ENCODE peak calls at places on chromosomes 11 and 22, in five cellular contexts. One of them, this sample, is unnamed.

GRCh38 chr11:93904711-93905110 is 54.3 kb upstream of the VSTM5 start:
- DNase-seq in vagina: no peak
- DNase-seq in GM23248: no peak
- DNase-seq in right atrium auricular region: no peak
- DNase-seq in effector memory CD4-positive, alpha-beta T cell: no peak
- DNase-seq in this sample: no peak

GRCh38 chr11:118014022-118014421 is 27.8 kb downstream of the IL10RA start:
- DNase-seq in vagina: no peak
- DNase-seq in GM23248: no peak
- DNase-seq in right atrium auricular region: no peak
- DNase-seq in effector memory CD4-positive, alpha-beta T cell: no peak
- DNase-seq in this sample: no peak

GRCh38 chr11:83272627-83273026 is 13.5 kb downstream of the CCDC90B start:
- DNase-seq in vagina: no peak
- DNase-seq in GM23248: peak; percentile 89
- DNase-seq in right atrium auricular region: no peak
- DNase-seq in effector memory CD4-positive, alpha-beta T cell: no peak
- DNase-seq in this sample: no peak

GRCh38 chr22:20203142-20204099 is 52.6 kb upstream of the CCDC188 start:
- DNase-seq in vagina: no peak
- DNase-seq in GM23248: peak; percentile 47
- DNase-seq in right atrium auricular region: no peak
- DNase-seq in effector memory CD4-positive, alpha-beta T cell: no peak
- DNase-seq in this sample: no peak

GRCh38 chr11:76763573-76764348 is 19.4 kb upstream of the TSKU start:
- DNase-seq in vagina: no peak
- DNase-seq in GM23248: peak; percentile 89
- DNase-seq in right atrium auricular region: no peak
- DNase-seq in effector memory CD4-positive, alpha-beta T cell: no peak
- DNase-seq in this sample: no peak

GRCh38 chr22:39580795-39581194 is 10.2 kb downstream of the CACNA1I start:
- DNase-seq in vagina: no peak
- DNase-seq in GM23248: no peak
- DNase-seq in right atrium auricular region: no peak
- DNase-seq in effector memory CD4-positive, alpha-beta T cell: no peak
- DNase-seq in this sample: no peak

GRCh38 chr22:40853330-40853729 is 3.1 kb downstream of the ST13 start:
- DNase-seq in vagina: no peak
- DNase-seq in GM23248: peak; percentile 11
- DNase-seq in right atrium auricular region: no peak
- DNase-seq in effector memory CD4-positive, alpha-beta T cell: no peak
- DNase-seq in this sample: no peak

GRCh38 chr11:71221201-71221600 is 31.2 kb downstream of the SHANK2 start:
- DNase-seq in vagina: no peak
- DNase-seq in GM23248: no peak
- DNase-seq in right atrium auricular region: no peak
- DNase-seq in effector memory CD4-positive, alpha-beta T cell: no peak
- DNase-seq in this sample: peak; percentile 38

GRCh38 chr22:21451545-21452520 is 15.4 kb upstream of the TMEM191C start:
- DNase-seq in vagina: no peak
- DNase-seq in GM23248: no peak
- DNase-seq in right atrium auricular region: peak; percentile 36
- DNase-seq in effector memory CD4-positive, alpha-beta T cell: no peak
- DNase-seq in this sample: peak; percentile 28

GRCh38 chr11:34176980-34177319 is 71.5 kb downstream of the NAT10 start:
- DNase-seq in vagina: no peak
- DNase-seq in GM23248: no peak
- DNase-seq in right atrium auricular region: no peak
- DNase-seq in effector memory CD4-positive, alpha-beta T cell: no peak
- DNase-seq in this sample: no peak

GRCh38 chr11:115916596-115916995 is 412.4 kb upstream of the CADM1 start:
- DNase-seq in vagina: no peak
- DNase-seq in GM23248: no peak
- DNase-seq in right atrium auricular region: no peak
- DNase-seq in effector memory CD4-positive, alpha-beta T cell: no peak
- DNase-seq in this sample: no peak

GRCh38 chr11:115920841-115921480 is 416.7 kb upstream of the CADM1 start:
- DNase-seq in vagina: no peak
- DNase-seq in GM23248: no peak
- DNase-seq in right atrium auricular region: no peak
- DNase-seq in effector memory CD4-positive, alpha-beta T cell: no peak
- DNase-seq in this sample: no peak

GRCh38 chr11:115920087-115920461 is 415.9 kb upstream of the CADM1 start:
- DNase-seq in vagina: no peak
- DNase-seq in GM23248: no peak
- DNase-seq in right atrium auricular region: no peak
- DNase-seq in effector memory CD4-positive, alpha-beta T cell: no peak
- DNase-seq in this sample: no peak

GRCh38 chr11:115919341-115920086 is 415.3 kb upstream of the CADM1 start:
- DNase-seq in vagina: no peak
- DNase-seq in GM23248: no peak
- DNase-seq in right atrium auricular region: no peak
- DNase-seq in effector memory CD4-positive, alpha-beta T cell: no peak
- DNase-seq in this sample: no peak

GRCh38 chr11:115918579-115918978 is 414.4 kb upstream of the CADM1 start:
- DNase-seq in vagina: no peak
- DNase-seq in GM23248: no peak
- DNase-seq in right atrium auricular region: no peak
- DNase-seq in effector memory CD4-positive, alpha-beta T cell: no peak
- DNase-seq in this sample: no peak
- H3K4me1 ChIP-seq in vagina: no peaks in the 10 kb centered on the region
- H3K4me1 ChIP-seq in GM23248: no peaks in the 10 kb centered on the region
- H3K4me1 ChIP-seq in right atrium auricular region: no peaks in the 10 kb centered on the region
- H3K4me1 ChIP-seq in effector memory CD4-positive, alpha-beta T cell: no peaks in the 10 kb centered on the region
- H3K4me1 ChIP-seq in this sample: peaks cover 12% of the 10 kb centered on the region

GRCh38 chr11:99370557-99371200 is 349.9 kb downstream of the CNTN5 start:
- DNase-seq in vagina: no peak
- DNase-seq in GM23248: peak; percentile 58
- DNase-seq in right atrium auricular region: no peak
- DNase-seq in effector memory CD4-positive, alpha-beta T cell: no peak
- DNase-seq in this sample: no peak

GRCh38 chr11:99371257-99371656 is 350.5 kb downstream of the CNTN5 start:
- DNase-seq in vagina: no peak
- DNase-seq in GM23248: no peak
- DNase-seq in right atrium auricular region: no peak
- DNase-seq in effector memory CD4-positive, alpha-beta T cell: no peak
- DNase-seq in this sample: no peak

GRCh38 chr11:99366476-99366992 is 345.8 kb downstream of the CNTN5 start:
- DNase-seq in vagina: no peak
- DNase-seq in GM23248: no peak
- DNase-seq in right atrium auricular region: no peak
- DNase-seq in effector memory CD4-positive, alpha-beta T cell: no peak
- DNase-seq in this sample: no peak

DNA sequence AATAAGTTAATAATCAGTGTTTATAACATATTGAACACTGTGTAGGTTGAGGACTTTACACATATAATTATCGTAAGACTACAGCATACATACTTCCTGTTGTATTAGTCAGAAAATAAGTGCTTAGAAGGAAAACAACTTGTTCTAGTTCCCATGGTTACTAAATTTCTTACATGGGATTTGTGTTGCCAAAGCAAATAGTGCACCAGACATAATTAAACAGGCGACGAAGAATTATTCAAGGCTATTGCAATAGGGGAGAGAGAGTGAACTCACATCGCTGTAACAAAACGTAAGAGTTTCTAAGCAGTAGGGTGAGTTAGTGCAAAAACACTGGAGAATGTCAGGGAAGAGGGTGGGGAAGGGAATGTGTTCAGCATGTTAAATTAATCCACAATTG is 347.8 kb downstream of the CNTN5 start:
- DNase-seq in vagina: no peak
- DNase-seq in GM23248: peak; percentile 34
- DNase-seq in right atrium auricular region: no peak
- DNase-seq in effector memory CD4-positive, alpha-beta T cell: no peak
- DNase-seq in this sample: no peak
- H3K9me3 ChIP-seq in vagina: no peaks in the 10 kb centered on the region
- H3K9me3 ChIP-seq in GM23248: no peaks in the 10 kb centered on the region
- H3K9me3 ChIP-seq in right atrium auricular region: no peaks in the 10 kb centered on the region
- H3K9me3 ChIP-seq in effector memory CD4-positive, alpha-beta T cell: no peaks in the 10 kb centered on the region
- H3K9me3 ChIP-seq in this sample: no peaks in the 10 kb centered on the region

GRCh38 chr11:57094206-57094940 is 87.4 kb upstream of the LRRC55 start:
- DNase-seq in vagina: no peak
- DNase-seq in GM23248: peak; percentile 54
- DNase-seq in right atrium auricular region: no peak
- DNase-seq in effector memory CD4-positive, alpha-beta T cell: no peak
- DNase-seq in this sample: no peak

GRCh38 chr11:57097149-57097548 is 84.6 kb upstream of the LRRC55 start:
- DNase-seq in vagina: no peak
- DNase-seq in GM23248: no peak
- DNase-seq in right atrium auricular region: no peak
- DNase-seq in effector memory CD4-positive, alpha-beta T cell: no peak
- DNase-seq in this sample: no peak

GRCh38 chr11:57092028-57092698 is 89.6 kb upstream of the LRRC55 start:
- DNase-seq in vagina: no peak
- DNase-seq in GM23248: no peak
- DNase-seq in right atrium auricular region: no peak
- DNase-seq in effector memory CD4-positive, alpha-beta T cell: no peak
- DNase-seq in this sample: no peak

GRCh38 chr11:57095896-57096295 is 85.9 kb upstream of the LRRC55 start:
- DNase-seq in vagina: no peak
- DNase-seq in GM23248: no peak
- DNase-seq in right atrium auricular region: no peak
- DNase-seq in effector memory CD4-positive, alpha-beta T cell: no peak
- DNase-seq in this sample: no peak

GRCh38 chr11:57095417-57095816 is 86.3 kb upstream of the LRRC55 start:
- DNase-seq in vagina: no peak
- DNase-seq in GM23248: no peak
- DNase-seq in right atrium auricular region: no peak
- DNase-seq in effector memory CD4-positive, alpha-beta T cell: no peak
- DNase-seq in this sample: no peak
- H3K4me1 ChIP-seq in vagina: no peaks in the 10 kb centered on the region
- H3K4me1 ChIP-seq in GM23248: no peaks in the 10 kb centered on the region
- H3K4me1 ChIP-seq in right atrium auricular region: peaks cover 6% of the 10 kb centered on the region
- H3K4me1 ChIP-seq in effector memory CD4-positive, alpha-beta T cell: no peaks in the 10 kb centered on the region
- H3K4me1 ChIP-seq in this sample: no peaks in the 10 kb centered on the region

DNA sequence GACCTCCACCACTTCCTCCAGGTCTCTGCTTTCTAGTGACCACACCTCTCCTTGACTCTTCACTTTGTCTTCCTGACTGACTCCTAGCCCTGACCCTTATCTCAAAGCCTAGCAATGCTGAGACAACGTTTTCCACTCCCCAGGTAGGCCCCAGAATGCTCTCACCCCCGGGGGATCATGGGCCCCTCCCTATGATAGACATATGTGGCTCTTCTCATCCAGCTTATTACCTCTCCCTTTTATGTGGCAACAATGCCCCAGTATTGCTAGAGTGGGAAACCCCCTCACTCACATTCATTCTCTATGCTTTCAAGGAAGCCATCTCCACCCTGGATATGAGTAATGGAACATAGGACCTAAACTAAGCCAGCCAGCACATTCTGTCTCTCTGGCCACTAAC is 80.0 kb upstream of the GRK3 start:
- DNase-seq in vagina: no peak
- DNase-seq in GM23248: no peak
- DNase-seq in right atrium auricular region: no peak
- DNase-seq in effector memory CD4-positive, alpha-beta T cell: no peak
- DNase-seq in this sample: no peak
- H3K9me3 ChIP-seq in vagina: no peaks in the 10 kb centered on the region
- H3K9me3 ChIP-seq in GM23248: no peaks in the 10 kb centered on the region
- H3K9me3 ChIP-seq in right atrium auricular region: no peaks in the 10 kb centered on the region
- H3K9me3 ChIP-seq in effector memory CD4-positive, alpha-beta T cell: no peaks in the 10 kb centered on the region
- H3K9me3 ChIP-seq in this sample: no peaks in the 10 kb centered on the region

GRCh38 chr11:12160680-12161079 is 50.3 kb downstream of the MICAL2 start:
- DNase-seq in vagina: peak; percentile 46
- DNase-seq in GM23248: no peak
- DNase-seq in right atrium auricular region: no peak
- DNase-seq in effector memory CD4-positive, alpha-beta T cell: no peak
- DNase-seq in this sample: no peak
- H3K4me1 ChIP-seq in vagina: peaks cover 28% of the 10 kb centered on the region
- H3K4me1 ChIP-seq in GM23248: peaks cover 68% of the 10 kb centered on the region
- H3K4me1 ChIP-seq in right atrium auricular region: peaks cover 96% of the 10 kb centered on the region
- H3K4me1 ChIP-seq in effector memory CD4-positive, alpha-beta T cell: peaks cover 14% of the 10 kb centered on the region
- H3K4me1 ChIP-seq in this sample: peaks cover 97% of the 10 kb centered on the region

This sample was measured in sigmoid colon.